ENCODE peak calls at places on chromosomes 2 and 18, in eight cellular contexts. A is aorta; S is tibial artery; H is GM23248; Q is fibroblast of lung; P is CD4-positive, CD25-positive, alpha-beta regulatory T cell; R is psoas muscle; D is GM23338. G is an unnamed sample. For H3K36me3 and H3K4me1, the result is how much of the 10 kb centered on the place peaks cover.

GRCh38 chr2:190036071-190036470 is 26.5 kb downstream of the MSTN start:
- DNase-seq in A (no peak), S (no peak), H (no peak), Q (no peak), P (no peak), R (no peak), D (no peak), G (no peak)

GRCh38 chr2:172038604-172039003 is 38.9 kb downstream of the METAP1D start:
- DNase-seq in A (no peak), S (no peak), H (peak), Q (no peak), P (no peak), R (no peak), D (no peak), G (no peak)

GRCh38 chr18:39692367-39693011 is 2126.9 kb upstream of the CELF4 start:
- DNase-seq in A (no peak), S (no peak), H (no peak), Q (no peak), P (no peak), R (no peak), D (peak), G (no peak)

GRCh38 chr2:84865181-84865783 is 15.6 kb downstream of the TRABD2A start:
- DNase-seq in A (no peak), S (no peak), H (peak), Q (peak), P (no peak), R (no peak), D (no peak), G (no peak)

GRCh38 chr2:143410097-143410897 is 281.1 kb downstream of the ARHGAP15 start:
- DNase-seq in A (no peak), S (no peak), H (no peak), Q (no peak), P (no peak), R (no peak), D (no peak), G (no peak)

GRCh38 chr2:124796647-124797437 is 771.8 kb downstream of the CNTNAP5 start:
- DNase-seq in A (no peak), S (no peak), H (no peak), Q (no peak), P (no peak), R (no peak), D (no peak), G (no peak)

GRCh38 chr2:162492225-162492624 is 148.3 kb downstream of the GCA start:
- DNase-seq in A (no peak), S (no peak), H (no peak), Q (no peak), P (no peak), R (no peak), D (no peak), G (no peak)

GRCh38 chr2:224173210-224173609 is 134.1 kb upstream of the SERPINE2 start:
- DNase-seq in A (no peak), S (no peak), H (peak), Q (no peak), P (no peak), R (no peak), D (no peak), G (no peak)

GRCh38 chr2:49770919-49771318 is 616.6 kb upstream of the FSHR start:
- DNase-seq in A (peak), S (no peak), H (peak), Q (no peak), P (no peak), R (no peak), D (peak), G (peak)

GRCh38 chr2:127193164-127193947 is 26.7 kb downstream of the CYP27C1 start:
- DNase-seq in A (no peak), S (no peak), H (peak), Q (no peak), P (no peak), R (no peak), D (peak), G (peak)

GRCh38 chr2:16136461-16137035 is 196.2 kb downstream of the MYCN start:
- DNase-seq in A (no peak), S (no peak), H (no peak), Q (no peak), P (no peak), R (no peak), D (no peak), G (no peak)

GRCh38 chr2:23452853-23453420 is 68.0 kb downstream of the KLHL29 start:
- DNase-seq in A (no peak), S (no peak), H (no peak), Q (peak), P (no peak), R (no peak), D (no peak), G (no peak)

GRCh38 chr2:223918671-223919134 is 26.4 kb downstream of the WDFY1 start:
- DNase-seq in A (no peak), S (no peak), H (no peak), Q (no peak), P (no peak), R (no peak), D (no peak), G (no peak)

GRCh38 chr18:48573632-48574293 is 34.9 kb downstream of the CTIF start:
- DNase-seq in A (no peak), S (no peak), H (no peak), Q (no peak), P (no peak), R (no peak), D (peak), G (no peak)

GRCh38 chr2:10688921-10689807 is 611 bp downstream of the NOL10 start:
- DNase-seq in A (peak), S (peak), H (peak), Q (peak), P (no peak), R (peak), D (peak), G (no peak)

GRCh38 chr2:33086400-33087015 is 139.8 kb downstream of the LTBP1 start:
- DNase-seq in A (no peak), S (no peak), H (peak), Q (peak), P (no peak), R (no peak), D (no peak), G (no peak)

GRCh38 chr2:227881866-227882517 is 10.6 kb downstream of the DAW1 start:
- DNase-seq in A (no peak), S (no peak), H (peak), Q (no peak), P (no peak), R (no peak), D (no peak), G (no peak)

GRCh38 chr2:62505649-62506420 is at the start of gene TMEM17:
- DNase-seq in A (peak), S (peak), H (peak), Q (peak), P (no peak), R (peak), D (peak), G (peak)

GRCh38 chr2:199914372-199914958 is 3.4 kb downstream of the C2orf69 start:
- DNase-seq in A (no peak), S (no peak), H (no peak), Q (no peak), P (no peak), R (no peak), D (no peak), G (no peak)
- H3K36me3 ChIP-seq in A (under half), S (under half), H (under half), Q (under half), P (under half), R (under half), D (under half), G (under half)

DNA sequence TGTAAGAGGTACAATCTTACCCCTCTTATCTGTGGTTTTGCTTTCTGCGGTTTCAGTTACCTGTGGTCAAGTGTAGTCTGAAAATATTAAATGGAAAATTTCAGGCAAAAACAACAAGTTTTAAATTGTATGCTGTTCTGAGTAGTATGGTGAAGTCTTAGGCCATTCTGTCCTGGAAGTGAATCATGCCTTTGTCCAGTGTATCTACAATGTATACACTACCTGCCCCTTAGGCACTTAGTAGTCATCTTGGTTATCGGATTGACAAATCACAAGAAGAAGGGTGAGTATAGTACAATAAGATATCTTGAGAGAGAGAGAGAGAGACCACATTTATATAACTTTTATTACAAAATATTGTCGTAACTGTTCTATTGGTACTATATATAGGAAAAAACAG is 43.5 kb downstream of the RAB3GAP1 start:
- DNase-seq in A (no peak), S (no peak), H (no peak), Q (no peak), P (no peak), R (no peak), D (no peak), G (no peak)
- H3K4me1 ChIP-seq in A (under half), S (under half), H (under half), Q (under half), P (under half), R (under half), D (under half), G (under half)

DNA sequence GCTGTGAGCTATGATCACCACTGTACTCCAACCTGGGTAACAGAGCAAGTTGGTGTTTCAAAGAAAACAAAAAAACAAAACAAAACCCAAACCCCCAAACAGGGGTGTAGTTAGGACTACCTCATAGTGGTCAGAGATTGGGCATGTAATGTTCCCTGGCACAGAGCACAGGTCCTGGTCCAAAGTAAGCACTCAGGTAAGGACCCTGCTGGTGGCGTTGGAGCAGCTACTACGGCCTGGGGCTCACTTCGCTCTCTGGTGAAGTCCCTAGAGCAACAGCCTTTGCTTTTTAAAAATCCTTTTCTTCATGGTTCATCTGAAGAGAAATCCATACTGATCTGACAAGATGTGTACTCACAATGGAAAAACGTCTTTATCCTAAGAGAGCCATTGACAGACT is 130.4 kb downstream of the ZNF236 start:
- DNase-seq in A (no peak), S (no peak), H (no peak), Q (no peak), P (no peak), R (no peak), D (no peak), G (no peak)
- H3K4me3 ChIP-seq in A (no peak), S (no peak), H (no peak), Q (no peak), P (no peak), R (no peak), D (no peak), G (no peak)

GRCh38 chr2:233285921-233286320 is 21.7 kb upstream of the SAG start:
- DNase-seq in A (no peak), S (no peak), H (peak), Q (no peak), P (no peak), R (no peak), D (no peak), G (no peak)
- H3K36me3 ChIP-seq in A (under half), S (half or more), H (half or more), Q (under half), P (half or more), R (half or more), D (under half), G (under half)

GRCh38 chr2:98691307-98691706 is 39.6 kb downstream of the MGAT4A start:
- DNase-seq in A (no peak), S (no peak), H (peak), Q (no peak), P (no peak), R (no peak), D (no peak), G (no peak)

GRCh38 chr2:98683728-98684127 is 47.2 kb downstream of the MGAT4A start:
- DNase-seq in A (no peak), S (no peak), H (no peak), Q (no peak), P (no peak), R (no peak), D (no peak), G (no peak)

GRCh38 chr2:98685930-98686887 is 44.7 kb downstream of the MGAT4A start:
- DNase-seq in A (no peak), S (no peak), H (no peak), Q (no peak), P (no peak), R (no peak), D (no peak), G (no peak)
- H3K4me1 ChIP-seq in A (under half), S (under half), H (under half), Q (under half), P (under half), R (under half), D (under half), G (under half)

GRCh38 chr2:222673883-222674282 is 2.4 kb downstream of the MOGAT1 start:
- DNase-seq in A (no peak), S (no peak), H (no peak), Q (no peak), P (no peak), R (no peak), D (peak), G (no peak)

GRCh38 chr2:222670191-222671038 is 1.0 kb upstream of the MOGAT1 start:
- DNase-seq in A (no peak), S (no peak), H (no peak), Q (no peak), P (no peak), R (no peak), D (no peak), G (no peak)

GRCh38 chr2:222673273-222673672 is 1.8 kb downstream of the MOGAT1 start:
- DNase-seq in A (no peak), S (no peak), H (no peak), Q (no peak), P (no peak), R (no peak), D (no peak), G (no peak)

GRCh38 chr2:222671259-222672067 is at the start of gene MOGAT1:
- DNase-seq in A (peak), S (peak), H (peak), Q (peak), P (no peak), R (peak), D (peak), G (peak)

DNA sequence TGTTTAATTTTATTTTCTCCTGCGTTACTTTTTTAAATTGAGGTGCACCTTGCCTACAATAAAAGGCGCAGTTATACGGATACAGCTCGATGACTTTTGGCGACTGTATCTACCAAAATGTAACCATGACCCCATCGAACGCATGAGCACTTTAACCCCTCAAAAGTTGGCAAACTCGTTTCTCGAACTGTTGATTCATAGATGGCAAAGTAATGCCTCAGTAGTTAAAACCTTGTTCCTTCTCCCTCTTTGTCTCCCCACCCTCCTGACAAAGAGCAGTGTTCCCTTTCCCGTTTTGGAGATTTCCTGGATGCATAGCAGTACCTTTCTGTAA is 577 bp downstream of the MOGAT1 start:
- DNase-seq in A (no peak), S (no peak), H (no peak), Q (no peak), P (no peak), R (no peak), D (peak), G (no peak)
- H3K4me3 ChIP-seq in A (no peak), S (peak), H (peak), Q (peak), P (no peak), R (peak), D (peak), G (no peak)

G was measured in mucosa of descending colon.